ENCODE peak calls at places on chromosomes 16 and 17, in seven cellular contexts. V is spleen; X is naive thymus-derived CD4-positive, alpha-beta T cell; N is GM23248; M is mucosa of descending colon; U is ovary; L is keratinocyte. A is an unnamed sample.

GRCh38 chr17:48552453-48553189 is 7.7 kb upstream of the HOXB2 start:
- DNase-seq in V (no peak), X (no peak), N (no peak), M (no peak), U (no peak), L (no peak), A (no peak)

GRCh38 chr16:15553313-15554088 is 89.5 kb downstream of the MARF1 start:
- DNase-seq in V (no peak), X (no peak), N (peak), M (no peak), U (peak), L (no peak), A (peak)

GRCh38 chr16:87951550-87952538 is 610 bp downstream of the BANP start:
- DNase-seq in V (no peak), X (no peak), N (peak), M (peak), U (no peak), L (no peak), A (no peak)

GRCh38 chr16:31496670-31497069 is 11.5 kb downstream of the RUSF1 start:
- DNase-seq in V (no peak), X (no peak), N (no peak), M (no peak), U (no peak), L (no peak), A (no peak)

GRCh38 chr17:49670002-49670401 is 7.9 kb downstream of the SPOP start:
- DNase-seq in V (no peak), X (no peak), N (peak), M (no peak), U (no peak), L (no peak), A (no peak)

GRCh38 chr17:68318103-68318991 is 27.1 kb downstream of the ARSG start:
- DNase-seq in V (no peak), X (no peak), N (peak), M (no peak), U (no peak), L (no peak), A (peak)

GRCh38 chr17:76893623-76894358 is 25.6 kb downstream of the MGAT5B start:
- DNase-seq in V (no peak), X (no peak), N (no peak), M (no peak), U (no peak), L (no peak), A (no peak)

GRCh38 chr17:64252831-64253230 is 10.2 kb downstream of the TEX2 start:
- DNase-seq in V (no peak), X (no peak), N (no peak), M (no peak), U (no peak), L (no peak), A (no peak)

GRCh38 chr16:51636913-51637743 is 486.1 kb upstream of the SALL1 start:
- DNase-seq in V (no peak), X (no peak), N (peak), M (no peak), U (no peak), L (peak), A (peak)

GRCh38 chr17:15947976-15948752 is 3.2 kb downstream of the ADORA2B start:
- DNase-seq in V (peak), X (no peak), N (no peak), M (peak), U (no peak), L (no peak), A (no peak)

GRCh38 chr17:48751172-48751571 is 22.6 kb upstream of the HOXB13 start:
- DNase-seq in V (no peak), X (no peak), N (no peak), M (no peak), U (no peak), L (no peak), A (no peak)

GRCh38 chr17:32253117-32253611 is 12.5 kb upstream of the RHBDL3 start:
- DNase-seq in V (peak), X (no peak), N (peak), M (peak), U (peak), L (peak), A (peak)

GRCh38 chr16:74724820-74725549 is 24.3 kb upstream of the MLKL start:
- DNase-seq in V (no peak), X (no peak), N (peak), M (no peak), U (peak), L (no peak), A (peak)

GRCh38 chr16:72961863-72962262 is 86.1 kb downstream of the ZFHX3 start:
- DNase-seq in V (no peak), X (no peak), N (no peak), M (peak), U (no peak), L (no peak), A (no peak)

GRCh38 chr17:27475981-27476895 is 20.0 kb downstream of the KSR1 start:
- DNase-seq in V (peak), X (no peak), N (no peak), M (no peak), U (no peak), L (no peak), A (no peak)

DNA sequence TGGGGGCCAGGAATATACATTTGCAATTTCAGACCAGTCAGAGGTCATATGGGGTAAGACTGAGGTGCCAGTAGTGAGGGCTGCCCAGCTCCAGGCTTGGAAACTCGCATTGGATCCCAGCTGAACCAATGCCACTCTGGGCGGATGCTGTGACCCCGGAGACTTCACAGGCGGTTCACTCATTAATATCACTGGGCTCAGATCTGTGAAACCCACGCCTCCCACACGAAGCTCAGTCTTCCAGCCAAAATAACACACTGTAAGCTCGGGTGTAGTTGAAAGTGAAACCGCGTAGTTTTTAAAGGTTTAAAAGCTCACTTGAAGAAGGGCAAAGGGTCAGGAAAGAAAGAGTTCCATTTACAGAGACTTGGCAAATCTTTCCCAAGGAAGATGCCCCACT is 254.8 kb downstream of the FOXL1 start:
- DNase-seq in V (no peak), X (no peak), N (peak), M (no peak), U (no peak), L (no peak), A (peak)
- H3K4me3 ChIP-seq in V (no peak), X (no peak), N (no peak), M (no peak), U (no peak), L (no peak), A (no peak)

GRCh38 chr17:82386881-82387498 is 15.4 kb downstream of the UTS2R start:
- DNase-seq in V (no peak), X (no peak), N (no peak), M (no peak), U (no peak), L (no peak), A (no peak)

GRCh38 chr17:82386256-82386831 is 14.8 kb downstream of the UTS2R start:
- DNase-seq in V (no peak), X (no peak), N (no peak), M (no peak), U (no peak), L (no peak), A (no peak)

GRCh38 chr17:82388922-82389283 is 17.3 kb downstream of the UTS2R start:
- DNase-seq in V (no peak), X (no peak), N (no peak), M (no peak), U (no peak), L (no peak), A (no peak)

GRCh38 chr17:82388223-82388921 is 16.8 kb downstream of the UTS2R start:
- DNase-seq in V (no peak), X (no peak), N (peak), M (peak), U (peak), L (no peak), A (peak)

DNA sequence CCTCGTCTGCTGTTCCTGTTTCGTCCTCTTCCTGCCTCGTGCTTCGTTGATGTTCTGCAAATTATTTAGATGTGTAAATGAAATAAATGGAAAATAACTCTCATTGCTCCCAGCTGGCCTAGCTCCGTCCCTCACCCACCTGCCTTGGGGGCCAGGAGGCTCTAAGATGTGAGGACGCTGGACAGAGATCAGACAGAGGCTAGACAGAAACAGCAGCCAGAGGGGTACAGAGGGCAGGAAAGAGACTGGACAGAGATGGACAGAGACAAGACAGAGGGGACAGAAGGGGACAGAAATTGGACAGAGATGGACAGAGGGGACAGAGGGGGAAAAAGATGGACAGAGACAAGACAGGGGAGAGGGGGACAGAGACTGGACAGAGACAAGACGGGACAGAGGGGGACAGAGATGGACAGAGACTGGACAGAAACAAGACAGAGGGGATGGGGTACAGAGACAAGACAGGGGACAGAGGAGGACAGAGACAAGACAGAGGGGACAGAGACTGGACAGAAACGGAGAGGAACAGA is 16.1 kb downstream of the UTS2R start:
- DNase-seq in V (no peak), X (no peak), N (no peak), M (no peak), U (no peak), L (no peak), A (no peak)
- H3K4me3 ChIP-seq in V (no peak), X (no peak), N (no peak), M (no peak), U (no peak), L (no peak), A (no peak)

DNA sequence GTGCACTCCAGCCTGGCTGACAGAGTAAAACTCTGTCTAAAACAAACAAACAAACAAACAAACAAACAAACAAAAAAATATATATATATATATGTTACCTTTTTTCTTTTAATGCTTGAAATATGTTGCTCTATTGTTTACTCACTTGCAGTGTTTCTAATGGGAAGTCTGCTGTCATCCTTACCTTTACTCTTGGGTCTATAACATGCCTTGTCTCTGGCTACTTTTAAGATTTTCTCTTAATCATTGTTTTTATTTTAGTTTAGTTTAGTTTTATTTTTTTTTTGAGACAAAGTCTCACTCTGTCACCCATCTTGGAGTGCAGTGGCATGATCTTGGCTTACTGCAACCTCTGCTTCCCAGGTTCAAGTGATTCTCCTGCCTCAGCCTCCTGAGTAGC is 16.1 kb upstream of the TNRC6A start:
- DNase-seq in V (no peak), X (no peak), N (peak), M (no peak), U (no peak), L (no peak), A (no peak)
- H3K4me3 ChIP-seq in V (no peak), X (no peak), N (no peak), M (no peak), U (no peak), L (no peak), A (no peak)

DNA sequence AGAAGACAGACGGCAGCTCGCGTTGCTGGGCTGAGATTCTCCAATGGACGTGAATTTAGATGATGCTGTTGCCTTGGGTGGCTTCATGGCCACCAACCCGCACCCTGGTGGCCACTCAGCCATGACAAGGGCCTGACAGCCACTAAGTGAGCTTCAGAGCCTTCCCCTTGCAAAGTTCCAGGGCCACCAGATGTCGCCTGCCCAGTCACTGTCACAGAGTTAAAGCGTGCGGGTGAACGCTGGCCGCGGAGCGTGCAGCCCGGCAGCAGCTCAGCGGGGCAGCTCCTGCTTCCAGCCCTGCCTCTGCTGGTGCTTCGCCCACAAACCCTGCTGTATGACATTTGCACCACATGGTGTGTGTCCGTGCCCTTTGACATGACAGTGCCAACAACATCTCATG is 13.3 kb upstream of the KREMEN2 start:
- DNase-seq in V (no peak), X (no peak), N (no peak), M (no peak), U (no peak), L (no peak), A (no peak)
- H3K4me3 ChIP-seq in V (no peak), X (no peak), N (no peak), M (no peak), U (no peak), L (no peak), A (no peak)

GRCh38 chr17:1029196-1029911 is 32.4 kb downstream of the TIMM22 start:
- DNase-seq in V (no peak), X (no peak), N (peak), M (no peak), U (no peak), L (no peak), A (no peak)

GRCh38 chr17:1031711-1032110 is 34.8 kb downstream of the TIMM22 start:
- DNase-seq in V (no peak), X (no peak), N (peak), M (peak), U (peak), L (no peak), A (no peak)

GRCh38 chr17:1029912-1030656 is 33.2 kb downstream of the TIMM22 start:
- DNase-seq in V (no peak), X (no peak), N (no peak), M (no peak), U (no peak), L (no peak), A (no peak)

GRCh38 chr17:1032391-1032790 is 35.5 kb downstream of the TIMM22 start:
- DNase-seq in V (no peak), X (no peak), N (no peak), M (no peak), U (no peak), L (no peak), A (no peak)

DNA sequence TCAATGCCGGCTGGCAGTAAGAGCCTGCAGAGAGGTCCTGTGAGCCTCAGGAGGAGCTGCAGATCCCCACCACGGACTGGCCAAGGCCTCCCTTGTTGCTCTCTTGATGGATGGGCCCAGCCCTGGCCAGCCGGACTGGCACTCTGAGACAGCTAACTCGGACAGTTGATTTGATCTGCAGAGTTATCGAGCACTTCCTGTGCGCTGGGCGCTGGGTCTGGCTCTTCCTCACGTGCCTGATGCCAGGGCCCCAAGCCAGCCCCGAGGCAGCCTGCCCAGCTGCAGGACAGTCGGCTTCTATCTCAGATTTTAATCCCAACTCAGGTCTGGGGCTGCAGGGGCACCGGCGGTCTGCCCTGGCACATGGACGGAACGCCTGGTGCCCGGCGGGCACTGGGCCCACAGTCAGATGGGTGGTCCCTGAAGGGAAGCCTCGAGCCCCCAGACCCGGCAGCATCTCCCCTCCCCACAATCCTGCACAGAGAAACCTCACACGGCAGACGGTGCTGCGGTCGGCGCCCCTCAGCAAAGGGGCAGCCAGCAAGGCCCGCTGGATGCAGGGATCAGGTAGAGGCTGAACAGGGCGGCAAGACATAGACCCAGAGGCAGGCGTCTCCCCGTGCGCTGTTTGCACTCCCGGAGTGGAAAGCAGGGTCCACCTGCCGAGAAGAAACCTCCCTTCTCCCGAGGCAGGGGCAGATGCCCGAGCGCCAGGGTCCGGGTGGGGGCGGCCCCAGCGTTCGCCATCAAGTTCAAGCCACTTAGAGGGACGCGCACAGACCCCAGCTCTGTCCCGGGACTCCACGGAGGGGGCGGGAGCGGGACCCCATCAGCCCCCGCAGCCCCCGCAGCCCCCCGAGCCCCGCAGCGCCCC is 34.0 kb downstream of the TIMM22 start:
- DNase-seq in V (no peak), X (no peak), N (peak), M (no peak), U (no peak), L (no peak), A (peak)
- H3K4me3 ChIP-seq in V (no peak), X (no peak), N (no peak), M (no peak), U (peak), L (no peak), A (no peak)

GRCh38 chr16:4341250-4341649 is 9.9 kb downstream of the PAM16 start:
- DNase-seq in V (no peak), X (no peak), N (no peak), M (no peak), U (no peak), L (no peak), A (no peak)

GRCh38 chr16:4340443-4340842 is 10.7 kb downstream of the PAM16 start:
- DNase-seq in V (no peak), X (no peak), N (no peak), M (no peak), U (no peak), L (no peak), A (no peak)

GRCh38 chr16:4339455-4339854 is 11.7 kb downstream of the PAM16 start:
- DNase-seq in V (no peak), X (no peak), N (no peak), M (no peak), U (no peak), L (no peak), A (no peak)

GRCh38 chr16:4338712-4339299 is 12.3 kb downstream of the PAM16 start:
- DNase-seq in V (peak), X (no peak), N (no peak), M (no peak), U (no peak), L (no peak), A (no peak)

GRCh38 chr16:4339909-4340308 is 11.2 kb downstream of the PAM16 start:
- DNase-seq in V (peak), X (no peak), N (no peak), M (no peak), U (peak), L (no peak), A (peak)
- H3K4me3 ChIP-seq in V (no peak), X (no peak), N (no peak), M (no peak), U (no peak), L (no peak), A (no peak)

GRCh38 chr17:34414338-34414737 is 51.3 kb upstream of the CCL1 start:
- DNase-seq in V (no peak), X (no peak), N (no peak), M (no peak), U (no peak), L (no peak), A (no peak)
- H3K4me3 ChIP-seq in V (no peak), X (no peak), N (no peak), M (no peak), U (no peak), L (no peak), A (no peak)

GRCh38 chr17:8226536-8227237 is 16.3 kb upstream of the AURKB start:
- DNase-seq in V (peak), X (no peak), N (peak), M (peak), U (peak), L (no peak), A (peak)
- H3K4me3 ChIP-seq in V (peak), X (no peak), N (peak), M (no peak), U (peak), L (peak), A (peak)